ENCODE peak calls at places on chromosome 22, in four cellular contexts. F is IMR-90, Y is heart right ventricle, D is transverse colon. V is an unnamed sample. For H3K4me1 and H3K36me3, the result is how much of the 10 kb centered on the place peaks cover.

GRCh38 chr22:38180841-38181452 is 683 bp downstream of the PLA2G6 start:
- DNase-seq in Y (no peak), F (no peak), D (peak), V (no peak)

GRCh38 chr22:50713571-50714056 is 24.4 kb upstream of the ACR start:
- DNase-seq in F (no peak), Y (no peak), D (no peak), V (no peak)

GRCh38 chr22:19488884-19489843 is 9.4 kb downstream of the CDC45 start:
- DNase-seq in Y (no peak), D (no peak), F (peak), V (no peak)

GRCh38 chr22:30481711-30482110 is 9.9 kb upstream of the SEC14L3 start:
- DNase-seq in D (no peak), F (peak), Y (no peak), V (no peak)

GRCh38 chr22:47158457-47158856 is 396.0 kb downstream of the TBC1D22A start:
- DNase-seq in D (no peak), F (no peak), Y (peak), V (no peak)

GRCh38 chr22:45638834-45639746 is 32.5 kb upstream of the ATXN10 start:
- DNase-seq in D (peak), Y (peak), F (no peak), V (peak)

GRCh38 chr22:19955241-19956128 is 13.9 kb upstream of the TXNRD2 start:
- DNase-seq in F (no peak), Y (no peak), D (no peak), V (no peak)

GRCh38 chr22:24588370-24588755 is 4.5 kb downstream of the LRRC75B start:
- DNase-seq in F (no peak), Y (peak), D (no peak), V (no peak)

GRCh38 chr22:23204541-23205157 is 24.3 kb downstream of the BCR start:
- DNase-seq in D (no peak), Y (peak), F (no peak), V (no peak)

GRCh38 chr22:30647536-30647935 is 12.0 kb downstream of the SLC35E4 start:
- DNase-seq in Y (no peak), F (no peak), D (no peak), V (no peak)

GRCh38 chr22:25409240-25409639 is 155.2 kb upstream of the GRK3 start:
- DNase-seq in F (no peak), D (no peak), Y (no peak), V (no peak)

GRCh38 chr22:39546889-39547586 is 14.5 kb upstream of the RPS19BP1 start:
- DNase-seq in D (no peak), Y (no peak), F (peak), V (peak)
- H3K27ac ChIP-seq in D (no peak), Y (no peak), F (no peak), V (no peak)

DNA sequence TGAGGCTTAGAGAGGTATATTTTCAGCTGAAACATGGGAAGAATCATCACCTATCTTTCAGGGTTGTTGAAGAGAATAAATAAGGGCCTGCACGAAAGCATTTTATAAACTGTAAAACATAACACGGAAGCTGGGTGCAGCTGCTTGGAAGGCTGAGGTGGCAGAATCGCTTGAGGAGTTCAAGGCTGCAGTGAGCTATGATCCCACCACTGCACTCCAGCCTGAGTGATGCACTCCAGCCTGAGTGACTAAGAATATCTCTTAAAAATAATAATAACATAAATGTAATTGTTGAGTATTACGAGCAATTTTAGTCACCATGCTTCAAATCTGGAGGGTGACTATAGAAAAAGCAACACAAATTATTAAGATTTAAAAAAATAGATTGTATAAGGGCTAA is 16.3 kb downstream of the RBFOX2 start:
- DNase-seq in D (no peak), F (peak), Y (no peak), V (no peak)
- H3K4me1 ChIP-seq in D (under half), F (under half), Y (half or more), V (under half)

GRCh38 chr22:40322818-40323447 is 23.4 kb upstream of the ADSL start:
- DNase-seq in D (no peak), Y (no peak), F (no peak), V (no peak)
- H3K36me3 ChIP-seq in D (under half), Y (half or more), F (under half), V (under half)

DNA sequence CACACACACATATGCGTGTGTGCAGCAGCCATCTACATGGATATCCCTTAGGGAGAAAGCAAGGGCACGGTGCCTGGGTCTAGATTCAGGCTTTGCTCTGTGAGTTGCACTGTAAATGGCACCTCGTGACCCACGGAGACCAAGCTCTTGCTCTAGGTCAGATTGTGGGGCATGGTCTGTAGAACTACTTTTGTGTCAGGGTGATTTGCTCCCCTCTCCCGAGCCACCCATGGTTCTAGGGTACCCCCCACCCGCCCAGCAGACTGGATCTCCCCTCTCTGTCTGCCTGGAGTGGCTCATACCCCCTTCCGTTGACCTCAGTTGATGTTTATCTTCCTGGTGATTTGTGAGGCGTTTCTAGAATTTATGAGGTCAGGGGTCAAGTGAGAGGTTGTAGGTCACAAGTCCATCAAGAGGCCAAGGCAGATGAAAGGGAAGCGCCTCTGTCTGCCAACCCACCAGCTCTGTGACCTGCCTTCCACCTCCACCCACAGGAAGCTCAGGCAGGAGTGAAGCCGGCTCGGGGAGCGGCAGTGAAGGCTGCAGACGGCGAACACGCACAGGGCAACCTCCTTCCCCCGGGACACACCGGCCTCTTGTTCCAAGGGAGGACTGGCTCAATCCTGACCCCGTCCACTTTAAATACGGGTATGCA is 76.2 kb upstream of the TTLL12 start:
- DNase-seq in D (peak), Y (no peak), F (no peak), V (no peak)
- H3K27ac ChIP-seq in D (peak), Y (no peak), F (no peak), V (no peak)

V was measured in SJSA1.